ENCODE peak calls at places on chromosomes 13 and 19, in ten cellular contexts. A, Z, F, I, O, P, W, B, D and X are unnamed samples.

GRCh38 chr19:51091895-51092873 is 9.5 kb upstream of the KLK14 start:
- DNase-seq in A (no peak), Z (no peak), F (no peak), I (no peak), O (no peak), P (no peak), W (no peak), B (no peak), D (peak), X (no peak)

GRCh38 chr19:12597594-12597993 is 13.0 kb downstream of the ZNF490 start:
- DNase-seq in A (no peak), Z (no peak), F (no peak), I (no peak), O (no peak), P (no peak), W (no peak), B (no peak), D (no peak), X (no peak)

GRCh38 chr13:38090913-38091312 is 221.3 kb upstream of the TRPC4 start:
- DNase-seq in A (no peak), Z (no peak), F (no peak), I (no peak), O (no peak), P (no peak), W (no peak), B (no peak), D (no peak), X (no peak)

GRCh38 chr19:29576761-29577661 is 29.1 kb upstream of the POP4 start:
- DNase-seq in A (no peak), Z (no peak), F (no peak), I (no peak), O (peak), P (no peak), W (no peak), B (no peak), D (no peak), X (peak)

GRCh38 chr13:75263741-75264407 is 218.1 kb downstream of the TBC1D4 start:
- DNase-seq in A (no peak), Z (no peak), F (no peak), I (peak), O (no peak), P (no peak), W (no peak), B (no peak), D (peak), X (no peak)

GRCh38 chr13:76991432-76991795 is 467 bp upstream of the CLN5 start:
- DNase-seq in A (no peak), Z (peak), F (no peak), I (no peak), O (no peak), P (peak), W (peak), B (no peak), D (no peak), X (no peak)

GRCh38 chr19:29211562-29212416 is 1.2 kb downstream of the UQCRFS1 start:
- DNase-seq in A (no peak), Z (peak), F (no peak), I (peak), O (no peak), P (no peak), W (no peak), B (peak), D (peak), X (peak)

GRCh38 chr19:3852614-3853254 is 16.1 kb downstream of the ZFR2 start:
- DNase-seq in A (no peak), Z (no peak), F (no peak), I (peak), O (no peak), P (peak), W (no peak), B (no peak), D (peak), X (peak)

GRCh38 chr13:110509971-110510786 is 51.3 kb downstream of the RAB20 start:
- DNase-seq in A (no peak), Z (no peak), F (no peak), I (no peak), O (no peak), P (no peak), W (no peak), B (no peak), D (peak), X (no peak)

GRCh38 chr13:35994131-35994966 is 136.8 kb downstream of the DCLK1 start:
- DNase-seq in A (no peak), Z (no peak), F (no peak), I (peak), O (no peak), P (no peak), W (no peak), B (no peak), D (peak), X (peak)

GRCh38 chr13:57724486-57725272 is 93.1 kb downstream of the PCDH17 start:
- DNase-seq in A (no peak), Z (no peak), F (no peak), I (no peak), O (no peak), P (no peak), W (no peak), B (peak), D (no peak), X (no peak)

GRCh38 chr19:35689836-35690235 is 14.5 kb upstream of the ZBTB32 start:
- DNase-seq in A (no peak), Z (no peak), F (no peak), I (no peak), O (no peak), P (no peak), W (no peak), B (no peak), D (no peak), X (no peak)

GRCh38 chr13:45370922-45371406 is 30.0 kb upstream of the TPT1 start:
- DNase-seq in A (peak), Z (peak), F (peak), I (peak), O (no peak), P (peak), W (peak), B (peak), D (peak), X (peak)

GRCh38 chr19:4197625-4198466 is 15.4 kb downstream of the ANKRD24 start:
- DNase-seq in A (no peak), Z (no peak), F (no peak), I (no peak), O (no peak), P (no peak), W (no peak), B (peak), D (peak), X (no peak)

GRCh38 chr13:36332986-36333385 is 13.2 kb downstream of the SPART start:
- DNase-seq in A (no peak), Z (no peak), F (no peak), I (peak), O (no peak), P (no peak), W (no peak), B (no peak), D (peak), X (no peak)

GRCh38 chr13:66546534-66547379 is 683.4 kb downstream of the PCDH9 start:
- DNase-seq in A (peak), Z (no peak), F (no peak), I (peak), O (no peak), P (no peak), W (no peak), B (no peak), D (no peak), X (peak)

GRCh38 chr19:7394728-7395359 is 46.1 kb downstream of the ARHGEF18 start:
- DNase-seq in A (peak), Z (peak), F (peak), I (peak), O (no peak), P (peak), W (peak), B (peak), D (peak), X (peak)

GRCh38 chr19:13835791-13836723 is 40.8 kb downstream of the ZSWIM4 start:
- DNase-seq in A (no peak), Z (peak), F (no peak), I (no peak), O (no peak), P (no peak), W (peak), B (no peak), D (peak), X (no peak)

GRCh38 chr19:48623556-48624066 is 4.3 kb downstream of the SPHK2 start:
- DNase-seq in A (no peak), Z (no peak), F (no peak), I (no peak), O (no peak), P (no peak), W (no peak), B (no peak), D (no peak), X (no peak)
- H3K4me3 ChIP-seq in A (peak), Z (peak), F (no peak), I (peak), O (peak), P (peak), W (peak), B (peak), D (peak), X (peak)

GRCh38 chr19:37572203-37572602 is 22.4 kb downstream of the ZNF571 start:
- DNase-seq in A (no peak), Z (no peak), F (no peak), I (peak), O (no peak), P (no peak), W (no peak), B (no peak), D (no peak), X (peak)
- H3K27ac ChIP-seq in A (no peak), Z (no peak), F (no peak), I (no peak), O (no peak), P (no peak), W (no peak), B (no peak), D (no peak), X (peak)

DNA sequence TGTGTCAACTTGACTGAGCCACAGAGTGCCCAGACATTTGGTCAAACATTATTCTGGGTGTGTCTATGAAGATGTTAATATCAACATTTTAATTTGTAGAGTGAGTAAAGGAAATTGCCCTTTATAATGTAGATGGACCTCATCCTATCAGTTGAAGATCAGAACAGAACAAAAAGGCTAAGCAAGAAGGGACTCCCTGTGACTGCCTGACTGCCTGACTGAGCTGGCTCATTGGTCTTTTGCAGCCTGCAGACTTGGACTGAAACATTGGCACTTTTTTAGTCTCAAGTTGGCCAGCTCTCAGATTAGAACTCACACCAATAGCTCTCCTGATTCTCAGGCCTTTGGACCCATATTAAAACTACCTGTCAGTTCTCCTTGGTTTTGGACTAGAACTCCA is 600.4 kb upstream of the SLITRK6 start:
- DNase-seq in A (no peak), Z (no peak), F (no peak), I (no peak), O (no peak), P (no peak), W (no peak), B (no peak), D (no peak), X (no peak)
- H3K4me3 ChIP-seq in A (no peak), Z (no peak), F (no peak), I (no peak), O (no peak), P (no peak), W (no peak), B (no peak), D (no peak), X (no peak)

GRCh38 chr19:38778733-38779132 is 5.4 kb upstream of the LGALS7 start:
- DNase-seq in A (no peak), Z (no peak), F (no peak), I (no peak), O (no peak), P (no peak), W (no peak), B (no peak), D (peak), X (no peak)

GRCh38 chr19:38781058-38781457 is 7.7 kb upstream of the LGALS7 start:
- DNase-seq in A (no peak), Z (no peak), F (no peak), I (no peak), O (no peak), P (no peak), W (no peak), B (no peak), D (peak), X (no peak)

GRCh38 chr19:38784224-38784623 is 4.8 kb upstream of the LGALS7B start:
- DNase-seq in A (no peak), Z (no peak), F (no peak), I (peak), O (no peak), P (no peak), W (no peak), B (no peak), D (no peak), X (peak)

GRCh38 chr19:38785187-38785699 is 3.8 kb upstream of the LGALS7B start:
- DNase-seq in A (no peak), Z (no peak), F (no peak), I (no peak), O (no peak), P (no peak), W (peak), B (no peak), D (no peak), X (no peak)

GRCh38 chr19:38780443-38780842 is 7.1 kb upstream of the LGALS7 start:
- DNase-seq in A (no peak), Z (no peak), F (no peak), I (no peak), O (no peak), P (no peak), W (peak), B (no peak), D (no peak), X (no peak)
- H3K27ac ChIP-seq in A (no peak), Z (no peak), F (no peak), I (no peak), O (no peak), P (no peak), W (no peak), B (no peak), D (no peak), X (no peak)

GRCh38 chr13:112580912-112581311 is 7.0 kb downstream of the TUBGCP3 start:
- DNase-seq in A (no peak), Z (no peak), F (no peak), I (no peak), O (no peak), P (no peak), W (no peak), B (no peak), D (no peak), X (no peak)

GRCh38 chr13:112582305-112582704 is 5.6 kb downstream of the TUBGCP3 start:
- DNase-seq in A (no peak), Z (no peak), F (no peak), I (no peak), O (no peak), P (no peak), W (no peak), B (no peak), D (no peak), X (no peak)

GRCh38 chr13:112580211-112580610 is 7.7 kb downstream of the TUBGCP3 start:
- DNase-seq in A (no peak), Z (no peak), F (no peak), I (no peak), O (no peak), P (no peak), W (no peak), B (no peak), D (no peak), X (no peak)

GRCh38 chr13:112586334-112586733 is 1.6 kb downstream of the TUBGCP3 start:
- DNase-seq in A (no peak), Z (no peak), F (no peak), I (no peak), O (no peak), P (no peak), W (no peak), B (no peak), D (no peak), X (no peak)

GRCh38 chr13:112583592-112584277 is 4.2 kb downstream of the TUBGCP3 start:
- DNase-seq in A (no peak), Z (no peak), F (no peak), I (no peak), O (no peak), P (no peak), W (no peak), B (no peak), D (no peak), X (no peak)
- H3K4me3 ChIP-seq in A (no peak), Z (no peak), F (no peak), I (no peak), O (no peak), P (no peak), W (no peak), B (no peak), D (no peak), X (no peak)

DNA sequence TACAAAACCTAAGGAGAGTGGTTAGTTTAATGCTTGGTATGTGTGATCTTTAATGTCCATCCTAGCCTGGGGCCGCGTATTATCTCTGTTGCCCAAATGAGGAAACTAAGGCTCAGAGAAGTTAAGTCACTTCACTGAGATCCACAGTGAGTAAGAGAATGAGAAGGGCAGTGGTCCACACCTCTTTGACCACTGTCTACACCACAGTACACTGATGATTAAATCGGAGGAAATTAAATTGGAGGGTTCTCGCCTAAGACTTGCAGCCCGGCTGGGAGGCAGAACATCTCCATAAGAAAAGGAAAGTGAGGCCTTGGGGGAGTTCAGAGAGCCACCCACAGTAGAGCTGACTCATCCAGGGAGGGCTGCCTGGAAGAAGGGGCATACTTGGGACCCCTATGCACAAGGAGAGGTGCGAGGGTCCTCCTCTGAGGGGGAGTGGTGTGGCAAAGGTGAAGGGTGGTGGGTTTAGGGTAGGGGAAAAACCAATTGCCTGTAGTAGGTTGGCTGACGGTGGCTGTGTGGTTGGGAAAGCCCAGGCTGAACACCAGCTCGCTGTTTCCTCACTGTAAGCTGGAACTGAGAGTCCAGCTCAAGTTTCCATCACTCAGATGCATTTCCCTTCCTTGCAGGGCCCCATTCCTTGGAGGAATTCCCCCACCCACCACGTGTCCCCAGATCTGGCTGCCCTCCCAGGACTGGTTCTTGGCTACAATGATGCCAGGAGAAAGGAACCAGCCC is 15.0 kb upstream of the DHRS12 start:
- DNase-seq in A (peak), Z (no peak), F (no peak), I (peak), O (no peak), P (peak), W (no peak), B (no peak), D (no peak), X (no peak)
- H3K27ac ChIP-seq in A (no peak), Z (peak), F (no peak), I (no peak), O (no peak), P (peak), W (no peak), B (no peak), D (no peak), X (no peak)

GRCh38 chr19:2252481-2253105 is 3.5 kb downstream of the AMH start:
- DNase-seq in A (no peak), Z (no peak), F (no peak), I (no peak), O (no peak), P (no peak), W (no peak), B (peak), D (peak), X (no peak)

GRCh38 chr19:2249010-2249866 is at the start of gene AMH:
- DNase-seq in A (no peak), Z (no peak), F (no peak), I (no peak), O (no peak), P (no peak), W (no peak), B (no peak), D (peak), X (no peak)

GRCh38 chr19:2249880-2250764 is 999 bp downstream of the AMH start:
- DNase-seq in A (no peak), Z (no peak), F (no peak), I (no peak), O (no peak), P (no peak), W (no peak), B (peak), D (peak), X (no peak)

GRCh38 chr19:2251577-2252480 is 2.7 kb downstream of the AMH start:
- DNase-seq in A (no peak), Z (peak), F (no peak), I (no peak), O (no peak), P (no peak), W (no peak), B (peak), D (peak), X (no peak)

DNA sequence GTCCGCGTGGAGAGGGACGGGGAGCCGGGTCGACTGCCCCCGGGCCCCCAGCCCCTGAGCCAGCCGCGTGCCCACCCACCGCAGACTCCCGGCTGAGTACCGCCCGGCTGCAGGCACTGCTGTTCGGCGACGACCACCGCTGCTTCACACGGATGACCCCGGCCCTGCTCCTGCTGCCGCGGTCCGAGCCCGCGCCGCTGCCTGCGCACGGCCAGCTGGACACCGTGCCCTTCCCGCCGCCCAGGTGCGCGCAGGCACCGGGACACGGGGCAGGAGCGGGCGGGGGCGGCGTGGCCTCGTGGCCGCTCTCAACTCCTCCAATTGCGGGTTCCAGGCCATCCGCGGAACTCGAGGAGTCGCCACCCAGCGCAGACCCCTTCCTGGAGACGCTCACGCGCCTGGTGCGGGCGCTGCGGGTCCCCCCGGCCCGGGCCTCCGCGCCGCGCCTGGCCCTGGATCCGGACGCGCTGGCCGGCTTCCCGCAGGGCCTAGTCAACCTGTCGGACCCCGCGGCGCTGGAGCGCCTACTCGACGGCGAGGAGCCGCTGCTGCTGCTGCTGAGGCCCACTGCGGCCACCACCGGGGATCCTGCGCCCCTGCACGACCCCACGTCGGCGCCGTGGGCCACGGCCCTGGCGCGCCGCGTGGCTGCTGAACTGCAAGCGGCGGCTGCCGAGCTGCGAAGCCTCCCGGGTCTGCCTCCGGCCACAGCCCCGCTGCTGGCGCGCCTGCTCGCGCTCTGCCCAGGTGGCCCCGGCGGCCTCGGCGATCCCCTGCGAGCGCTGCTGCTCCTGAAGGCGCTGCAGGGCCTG is 1.8 kb downstream of the AMH start:
- DNase-seq in A (no peak), Z (peak), F (no peak), I (no peak), O (no peak), P (no peak), W (no peak), B (peak), D (peak), X (no peak)
- H3K4me3 ChIP-seq in A (no peak), Z (no peak), F (peak), I (no peak), O (no peak), P (peak), W (peak), B (no peak), D (no peak), X (no peak)

DNA sequence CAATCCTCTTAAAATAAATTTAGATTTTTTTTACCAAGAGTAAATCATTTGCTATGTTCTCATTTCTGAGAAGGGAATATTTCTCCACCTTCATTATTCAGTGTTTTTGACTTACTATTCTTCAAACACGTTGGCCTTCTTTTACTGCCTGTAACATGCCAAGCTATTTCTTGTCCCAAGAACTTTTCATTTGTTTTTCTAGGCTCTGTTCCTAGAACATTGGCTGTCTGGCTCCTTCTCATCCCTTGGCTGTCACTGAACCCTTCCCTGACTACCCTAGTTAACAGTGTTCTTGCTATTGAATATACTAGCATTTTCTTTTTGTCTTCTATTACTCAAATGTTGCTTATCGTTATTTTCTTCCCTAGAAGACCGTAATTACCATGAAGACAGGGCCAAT is 248.1 kb downstream of the ITGBL1 start:
- DNase-seq in A (no peak), Z (no peak), F (no peak), I (peak), O (no peak), P (no peak), W (no peak), B (no peak), D (no peak), X (peak)
- H3K27ac ChIP-seq in A (no peak), Z (no peak), F (no peak), I (no peak), O (no peak), P (no peak), W (no peak), B (no peak), D (no peak), X (no peak)